ENCODE peak calls at places on chromosomes 16 and 17, in nine cellular contexts. V is K562, K is GM23338, Y is breast epithelium, X is suprapubic skin, G is HCT116, I is sigmoid colon, Q is stomach, P is upper lobe of left lung. L is an unnamed sample. For H3K4me1, the result is how much of the 10 kb centered on the place peaks cover.

GRCh38 chr17:78329263-78330059 is 30.4 kb downstream of the SOCS3 start:
- DNase-seq in Q (no peak), P (peak), G (peak), X (no peak), I (no peak), K (no peak), V (no peak), Y (no peak), L (no peak)

GRCh38 chr17:948284-948852 is 31.2 kb downstream of the NXN start:
- DNase-seq in P (peak), K (peak), I (peak), X (no peak), V (no peak), Y (no peak), Q (no peak), G (no peak), L (peak)

GRCh38 chr16:66717112-66717675 is 20.7 kb upstream of the CMTM4 start:
- DNase-seq in K (peak), P (no peak), X (no peak), Y (no peak), I (no peak), G (no peak), Q (no peak), V (peak), L (no peak)

GRCh38 chr17:19654901-19655300 is 6.3 kb downstream of the ALDH3A2 start:
- DNase-seq in V (no peak), Q (no peak), P (no peak), I (no peak), G (no peak), K (no peak), X (no peak), Y (no peak), L (no peak)

GRCh38 chr16:22684282-22685161 is 129.4 kb upstream of the HS3ST2 start:
- DNase-seq in G (no peak), I (no peak), Y (no peak), X (no peak), V (no peak), Q (no peak), P (no peak), K (no peak), L (no peak)

GRCh38 chr17:45740553-45741330 is 43.4 kb upstream of the CRHR1 start:
- DNase-seq in V (peak), K (peak), Y (no peak), X (no peak), P (no peak), Q (no peak), G (peak), I (peak), L (no peak)

GRCh38 chr17:9274119-9274445 is 252.8 kb downstream of the NTN1 start:
- DNase-seq in I (no peak), X (no peak), Y (no peak), P (no peak), K (no peak), G (no peak), Q (no peak), V (no peak), L (no peak)

GRCh38 chr17:16453493-16453851 is 38.1 kb downstream of the TRPV2 start:
- DNase-seq in G (no peak), K (no peak), P (no peak), X (no peak), Q (no peak), Y (no peak), V (no peak), I (no peak), L (no peak)

GRCh38 chr17:6276711-6277110 is 158.2 kb downstream of the AIPL1 start:
- DNase-seq in Y (no peak), V (no peak), G (no peak), X (no peak), P (no peak), K (peak), Q (no peak), I (no peak), L (no peak)

GRCh38 chr17:79872762-79873161 is 33.5 kb upstream of the CBX4 start:
- DNase-seq in K (no peak), G (no peak), Y (no peak), V (no peak), P (no peak), X (no peak), Q (no peak), I (no peak), L (no peak)

GRCh38 chr17:2929881-2930533 is 133.4 kb downstream of the OR1D5 start:
- DNase-seq in Q (peak), G (peak), K (peak), X (no peak), P (no peak), V (peak), I (no peak), Y (no peak), L (no peak)

GRCh38 chr17:49830605-49831004 is 17.3 kb downstream of the TAC4 start:
- DNase-seq in X (no peak), Q (no peak), P (no peak), V (no peak), G (no peak), Y (no peak), K (no peak), I (no peak), L (no peak)

GRCh38 chr16:83441523-83441922 is 366.3 kb upstream of the HSBP1 start:
- DNase-seq in V (no peak), K (no peak), Q (no peak), P (no peak), I (no peak), G (no peak), Y (no peak), X (no peak), L (no peak)

GRCh38 chr16:84115919-84116719 is 623 bp downstream of the MBTPS1 start:
- DNase-seq in Q (peak), P (no peak), I (no peak), V (peak), Y (peak), G (no peak), X (no peak), K (no peak), L (peak)

GRCh38 chr16:5032748-5033167 is 977 bp downstream of the NAGPA start:
- DNase-seq in V (peak), Y (no peak), G (no peak), K (no peak), I (no peak), Q (peak), P (no peak), X (no peak), L (no peak)

GRCh38 chr16:27223701-27224100 is 20.4 kb downstream of the KDM8 start:
- DNase-seq in Q (no peak), Y (no peak), V (no peak), K (no peak), G (no peak), X (no peak), I (no peak), P (no peak), L (no peak)

GRCh38 chr16:81879625-81880024 is 100.5 kb downstream of the PLCG2 start:
- DNase-seq in P (no peak), X (no peak), K (peak), Y (no peak), G (no peak), Q (no peak), I (no peak), V (peak), L (no peak)

GRCh38 chr17:45022655-45023339 is 28.6 kb downstream of the DCAKD start:
- DNase-seq in I (no peak), G (no peak), X (no peak), P (no peak), K (no peak), Y (no peak), Q (no peak), V (no peak), L (no peak)

GRCh38 chr16:81863630-81864352 is 84.7 kb downstream of the PLCG2 start:
- DNase-seq in G (no peak), V (no peak), I (no peak), Q (no peak), P (no peak), Y (no peak), K (peak), X (no peak), L (no peak)

GRCh38 chr16:59459811-59460210 is 725.7 kb upstream of the GOT2 start:
- DNase-seq in V (no peak), X (no peak), Q (no peak), K (no peak), I (no peak), P (no peak), Y (no peak), G (no peak), L (no peak)

GRCh38 chr17:68184816-68185436 is 62.9 kb upstream of the AMZ2 start:
- DNase-seq in K (no peak), I (no peak), V (no peak), P (no peak), X (no peak), Q (no peak), G (no peak), Y (peak), L (no peak)

GRCh38 chr17:6064855-6065254 is 5.3 kb upstream of the WSCD1 start:
- DNase-seq in G (no peak), I (no peak), Q (no peak), V (no peak), K (no peak), Y (no peak), P (no peak), X (no peak), L (no peak)

GRCh38 chr17:15236281-15237105 is 28.6 kb downstream of the PMP22 start:
- DNase-seq in I (no peak), V (peak), Y (no peak), X (no peak), G (no peak), K (no peak), Q (no peak), P (no peak), L (no peak)

GRCh38 chr16:85149776-85150175 is 37.5 kb upstream of the CIBAR2 start:
- DNase-seq in X (no peak), I (peak), G (no peak), P (no peak), V (no peak), K (no peak), Q (peak), Y (peak), L (peak)

GRCh38 chr16:48353565-48354163 is 31.5 kb downstream of the SIAH1 start:
- DNase-seq in Q (peak), V (peak), G (peak), K (peak), Y (no peak), I (peak), P (no peak), X (no peak), L (peak)

GRCh38 chr16:84907575-84907974 is 87.8 kb downstream of the CRISPLD2 start:
- DNase-seq in G (no peak), I (peak), X (no peak), K (no peak), Q (no peak), P (no peak), V (no peak), Y (peak), L (no peak)

GRCh38 chr16:55710466-55710865 is 54.7 kb downstream of the SLC6A2 start:
- DNase-seq in V (no peak), Y (no peak), P (no peak), I (no peak), K (peak), X (no peak), G (no peak), Q (no peak), L (no peak)

GRCh38 chr17:66449418-66449977 is 147.1 kb downstream of the PRKCA start:
- DNase-seq in K (peak), I (no peak), P (no peak), X (no peak), V (no peak), Y (no peak), G (no peak), Q (no peak), L (no peak)

GRCh38 chr16:66425651-66426050 is 1.4 kb upstream of the BEAN1 start:
- DNase-seq in X (no peak), Q (no peak), G (no peak), I (peak), V (no peak), P (no peak), K (no peak), Y (no peak), L (no peak)

GRCh38 chr17:77741109-77741508 is 217.4 kb upstream of the TNRC6C start:
- DNase-seq in V (peak), K (peak), Y (no peak), X (peak), P (no peak), Q (no peak), I (peak), G (no peak), L (no peak)

GRCh38 chr16:74999683-75000480 is 1.1 kb downstream of the ZNRF1 start:
- DNase-seq in P (peak), Q (peak), G (no peak), X (peak), I (peak), Y (peak), K (peak), V (peak), L (peak)
- TF ChIP-seq POLR2AphosphoS5 in P (no peak), Q (no peak), G (no peak), X (no peak), I (no peak), Y (peak), K (peak), V (no peak), L (no peak)

DNA sequence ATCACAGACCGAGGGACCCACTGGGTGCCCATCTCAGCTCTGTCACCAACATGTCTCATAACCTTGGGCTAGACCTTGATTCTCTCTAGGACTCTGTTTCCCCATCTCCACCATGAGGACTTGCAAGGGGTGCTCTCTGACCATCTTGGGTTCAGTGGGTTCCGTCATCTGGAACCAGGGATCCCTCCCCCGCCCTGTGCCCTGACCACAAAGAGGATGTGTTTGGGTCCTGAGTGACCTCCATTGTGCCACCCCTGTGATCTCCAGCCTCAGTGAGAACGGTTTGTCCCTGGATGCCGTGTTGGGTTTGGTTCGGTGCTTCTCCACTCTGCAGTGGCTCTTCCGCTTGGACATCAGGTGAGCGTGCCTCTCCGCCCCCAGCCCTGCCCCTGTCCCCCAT is 49.1 kb upstream of the CPNE2 start:
- DNase-seq in V (no peak), X (no peak), K (no peak), Y (no peak), I (no peak), Q (no peak), G (no peak), P (no peak), L (no peak)
- TF ChIP-seq CTCF in V (no peak), X (no peak), K (no peak), Y (no peak), I (no peak), Q (no peak), G (no peak), P (no peak), L (no peak)

DNA sequence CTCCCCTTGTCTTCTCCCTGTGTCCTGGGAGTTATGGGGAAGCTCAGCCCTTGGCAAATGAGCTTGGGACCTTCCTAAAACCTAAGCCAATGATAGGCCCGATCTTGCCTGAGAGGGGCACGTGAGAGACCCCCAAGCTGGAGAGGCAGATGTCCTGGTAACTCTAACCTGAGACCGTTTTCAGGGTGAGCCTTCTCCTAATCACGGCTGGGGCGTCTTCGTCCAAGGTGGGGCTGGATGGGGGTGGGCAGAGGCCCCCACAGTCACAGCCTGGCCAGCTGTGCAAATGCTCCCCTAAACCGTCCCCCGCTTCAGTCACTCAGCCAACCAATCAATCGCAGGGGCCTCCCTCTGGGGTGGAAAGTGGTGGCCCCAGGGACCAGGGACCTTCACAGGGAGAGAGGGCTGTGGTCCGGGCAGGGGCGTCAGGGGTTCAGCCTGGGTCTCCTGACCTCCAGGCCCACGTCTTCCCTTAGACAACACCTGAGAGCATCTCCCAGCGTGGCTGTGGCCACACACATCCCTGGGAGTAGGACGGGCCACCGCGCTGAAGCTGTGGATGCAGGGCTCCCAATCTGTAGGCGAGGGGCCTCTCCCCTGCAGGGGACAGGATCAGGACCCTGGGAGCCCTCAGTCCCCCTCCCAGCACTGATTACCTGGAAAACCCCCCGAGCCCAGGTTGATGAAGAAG is 30.6 kb downstream of the ACTG1 start:
- DNase-seq in G (no peak), P (peak), X (no peak), Q (no peak), V (no peak), Y (no peak), I (no peak), K (no peak), L (no peak)
- H3K4me1 ChIP-seq in G (under half), P (under half), X (under half), Q (under half), V (half or more), Y (under half), I (under half), K (under half), L (under half)

DNA sequence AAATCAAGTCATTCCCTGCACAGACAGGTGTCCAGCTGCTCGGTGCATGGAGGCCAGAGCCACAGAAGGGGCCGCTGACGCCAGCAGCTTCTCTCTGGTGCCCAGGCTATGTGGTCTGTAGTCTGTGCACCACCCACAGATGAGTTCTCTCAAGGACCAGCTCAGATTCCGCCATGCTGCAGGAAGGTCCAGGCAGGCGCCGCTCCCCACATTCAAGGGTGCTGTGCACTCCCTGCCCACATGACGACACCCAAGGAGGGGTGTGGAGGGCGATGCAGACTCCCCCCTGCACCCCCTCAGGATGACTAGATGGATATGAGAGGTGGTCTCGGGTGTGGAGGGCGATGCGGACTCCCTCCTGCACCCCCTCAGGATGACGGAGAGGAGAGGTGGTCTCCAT is 119.0 kb downstream of the ANKRD11 start:
- DNase-seq in G (no peak), K (no peak), I (no peak), Q (no peak), X (no peak), Y (no peak), P (no peak), V (no peak), L (no peak)
- TF ChIP-seq POLR2AphosphoS5 in G (no peak), K (no peak), I (no peak), Q (no peak), X (no peak), Y (no peak), P (no peak), V (no peak), L (no peak)

GRCh38 chr17:42975265-42975664 is 4.6 kb downstream of the PTGES3L start:
- DNase-seq in V (peak), Q (no peak), K (no peak), Y (no peak), I (no peak), G (no peak), X (no peak), P (no peak), L (no peak)

GRCh38 chr17:42980766-42981397 is 517 bp downstream of the RUNDC1 start:
- DNase-seq in G (peak), I (peak), Y (no peak), Q (peak), V (peak), X (no peak), P (peak), K (peak), L (peak)

GRCh38 chr17:42982266-42982665 is 1.9 kb downstream of the RUNDC1 start:
- DNase-seq in Q (no peak), G (no peak), P (no peak), K (no peak), I (no peak), V (no peak), Y (no peak), X (no peak), L (peak)

GRCh38 chr17:42980274-42980765 is at the start of gene RUNDC1:
- DNase-seq in K (peak), X (peak), Y (peak), V (peak), P (peak), G (peak), I (peak), Q (peak), L (peak)

DNA sequence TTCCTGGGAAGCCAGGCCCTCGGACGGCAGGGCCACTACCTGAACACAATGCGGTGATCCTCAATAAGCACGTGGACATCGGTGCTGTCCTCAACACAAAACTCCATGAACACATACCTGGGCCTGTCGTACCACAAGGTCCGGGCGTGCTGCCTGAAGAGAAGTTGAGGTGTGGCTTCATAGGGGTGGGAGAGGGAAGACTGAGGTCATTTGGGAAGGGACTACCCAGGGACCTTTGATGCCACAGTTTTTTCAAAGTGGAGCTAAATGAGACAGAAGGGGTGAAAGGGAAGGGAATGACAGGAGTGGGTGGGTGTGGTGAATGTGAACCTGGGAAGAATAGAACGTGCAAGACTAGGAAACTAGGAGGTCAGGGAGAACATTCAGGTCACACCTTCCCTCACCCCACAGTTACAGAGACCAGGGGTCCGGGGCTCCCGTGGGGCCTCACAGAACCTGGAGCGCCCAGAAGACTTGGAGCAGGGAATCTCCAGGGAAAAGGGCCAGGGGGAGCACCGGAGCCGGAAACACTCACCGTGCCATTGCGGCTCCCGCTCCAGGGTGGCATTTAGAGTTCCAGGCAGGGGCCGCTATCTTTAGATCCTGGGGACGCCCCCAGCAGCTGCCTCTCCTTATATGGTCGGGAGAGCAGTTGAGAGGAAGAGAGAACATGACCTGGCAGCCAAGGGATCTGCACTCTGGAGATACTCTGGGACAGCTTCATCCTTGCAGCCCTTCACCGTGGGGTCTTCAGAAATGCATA is at the start of gene PTGES3L:
- DNase-seq in V (peak), Y (no peak), K (peak), P (peak), X (no peak), Q (no peak), G (no peak), I (peak), L (peak)
- TF ChIP-seq CTCF in V (no peak), Y (no peak), K (no peak), P (no peak), X (no peak), Q (no peak), G (no peak), I (no peak), L (no peak)

DNA sequence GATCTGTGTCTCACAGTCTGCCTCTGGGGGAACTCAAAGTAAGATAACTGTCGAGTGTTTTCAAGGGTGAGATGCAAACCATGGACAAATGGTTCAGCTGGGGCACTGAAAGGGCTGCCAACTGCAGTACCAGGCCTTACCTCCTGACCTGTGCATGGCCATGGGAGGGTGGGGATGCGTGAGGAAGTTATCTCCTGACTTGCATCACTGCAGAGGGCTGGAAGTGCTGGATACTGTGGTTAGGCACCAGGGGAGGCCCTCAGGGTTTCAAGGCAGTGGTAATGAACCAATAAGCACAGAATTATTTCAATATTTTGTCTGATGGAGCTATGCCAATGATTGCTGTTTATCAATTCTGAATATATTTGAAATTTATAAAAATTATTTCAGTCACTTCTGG is 159.2 kb downstream of the CYLD start:
- DNase-seq in I (no peak), K (no peak), V (no peak), G (no peak), Y (no peak), P (no peak), Q (no peak), X (no peak), L (no peak)
- H3K4me1 ChIP-seq in I (under half), K (under half), V (under half), G (under half), Y (under half), P (under half), Q (under half), X (under half), L (under half)

L was measured in prostate gland.